ENCODE peak calls at places on chromosomes 6 and 20, in five cellular contexts. I is dorsolateral prefrontal cortex; O is spleen; R is CD4-positive, alpha-beta T cell; P is heart right ventricle. G is an unnamed sample.

GRCh38 chr6:78511019-78511418 is 356.3 kb upstream of the IRAK1BP1 start:
- DNase-seq in I (no peak), O (no peak), R (no peak), P (no peak), G (no peak)

GRCh38 chr20:16423311-16424212 is 149.7 kb downstream of the KIF16B start:
- DNase-seq in I (no peak), O (no peak), R (no peak), P (no peak), G (no peak)

GRCh38 chr20:63494084-63494419 is 4.8 kb downstream of the EEF1A2 start:
- DNase-seq in I (no peak), O (no peak), R (no peak), P (no peak), G (no peak)

GRCh38 chr20:43937586-43937985 is 22.9 kb downstream of the TOX2 start:
- DNase-seq in I (no peak), O (no peak), R (no peak), P (no peak), G (no peak)

GRCh38 chr6:106557837-106558236 is 71.5 kb downstream of the RTN4IP1 start:
- DNase-seq in I (no peak), O (no peak), R (no peak), P (no peak), G (no peak)

GRCh38 chr20:57264151-57264792 is 2.2 kb downstream of the BMP7 start:
- DNase-seq in I (no peak), O (no peak), R (no peak), P (peak), G (no peak)

GRCh38 chr6:108578166-108578565 is 17.4 kb downstream of the FOXO3 start:
- DNase-seq in I (no peak), O (no peak), R (no peak), P (no peak), G (no peak)

GRCh38 chr6:28589234-28589951 is 63.7 kb downstream of the GPX5 start:
- DNase-seq in I (no peak), O (no peak), R (no peak), P (no peak), G (peak)

GRCh38 chr20:32784369-32785080 is 22.3 kb downstream of the DNMT3B start:
- DNase-seq in I (no peak), O (no peak), R (no peak), P (no peak), G (no peak)

GRCh38 chr6:8939615-8940014 is 504.3 kb upstream of the SLC35B3 start:
- DNase-seq in I (no peak), O (no peak), R (no peak), P (no peak), G (no peak)

GRCh38 chr20:17202668-17203067 is 24.2 kb upstream of the PCSK2 start:
- DNase-seq in I (no peak), O (no peak), R (no peak), P (no peak), G (no peak)

GRCh38 chr20:62980970-62981369 is 25.8 kb downstream of the BHLHE23 start:
- DNase-seq in I (no peak), O (no peak), R (peak), P (no peak), G (peak)

GRCh38 chr6:156564807-156565149 is 212.4 kb upstream of the ARID1B start:
- DNase-seq in I (no peak), O (no peak), R (no peak), P (no peak), G (no peak)

GRCh38 chr6:4928426-4928825 is 75.4 kb downstream of the RPP40 start:
- DNase-seq in I (no peak), O (no peak), R (no peak), P (no peak), G (no peak)

GRCh38 chr6:112384511-112384910 is 37.4 kb downstream of the RFPL4B start:
- DNase-seq in I (no peak), O (no peak), R (no peak), P (no peak), G (no peak)

GRCh38 chr6:27541212-27541931 is 68.5 kb upstream of the ZNF184 start:
- DNase-seq in I (no peak), O (no peak), R (no peak), P (no peak), G (no peak)

GRCh38 chr20:41135888-41136243 is 1.5 kb upstream of the PLCG1 start:
- DNase-seq in I (no peak), O (no peak), R (no peak), P (no peak), G (no peak)

GRCh38 chr6:79394690-79395089 is 142.5 kb downstream of the LCA5 start:
- DNase-seq in I (no peak), O (no peak), R (no peak), P (no peak), G (no peak)

GRCh38 chr6:162184465-162184864 is 543.1 kb downstream of the PRKN start:
- DNase-seq in I (no peak), O (no peak), R (no peak), P (no peak), G (no peak)

GRCh38 chr6:122028933-122029332 is 370.5 kb upstream of the HSF2 start:
- DNase-seq in I (no peak), O (no peak), R (no peak), P (no peak), G (peak)

GRCh38 chr6:121838842-121839241 is 403.4 kb downstream of the GJA1 start:
- DNase-seq in I (no peak), O (no peak), R (no peak), P (peak), G (no peak)

GRCh38 chr6:154984146-154984545 is 11.0 kb upstream of the TIAM2 start:
- DNase-seq in I (no peak), O (no peak), R (no peak), P (no peak), G (no peak)

GRCh38 chr6:152270301-152270925 is 366.7 kb downstream of the SYNE1 start:
- DNase-seq in I (no peak), O (no peak), R (no peak), P (no peak), G (no peak)

GRCh38 chr6:63663147-63663877 is 27.7 kb downstream of the PHF3 start:
- DNase-seq in I (no peak), O (no peak), R (no peak), P (no peak), G (peak)

GRCh38 chr6:15375638-15376290 is 129.9 kb downstream of the JARID2 start:
- DNase-seq in I (no peak), O (no peak), R (no peak), P (no peak), G (no peak)

GRCh38 chr6:756224-756623 is 63.3 kb upstream of the EXOC2 start:
- DNase-seq in I (no peak), O (no peak), R (no peak), P (no peak), G (no peak)

GRCh38 chr20:53677447-53678314 is 84.0 kb upstream of the ZNF217 start:
- DNase-seq in I (no peak), O (no peak), R (no peak), P (no peak), G (no peak)

GRCh38 chr20:29299811-29300578 is 1957.5 kb upstream of the DEFB115 start:
- DNase-seq in I (no peak), O (no peak), R (no peak), P (no peak), G (no peak)

GRCh38 chr6:52557389-52558265 is 19.2 kb downstream of the TRAM2 start:
- DNase-seq in I (no peak), O (no peak), R (no peak), P (no peak), G (no peak)

GRCh38 chr6:55659304-55659703 is 80.3 kb upstream of the HMGCLL1 start:
- DNase-seq in I (no peak), O (no peak), R (no peak), P (no peak), G (no peak)

GRCh38 chr20:18743665-18744440 is 69.7 kb upstream of the SCP2D1 start:
- DNase-seq in I (no peak), O (no peak), R (no peak), P (no peak), G (peak)

GRCh38 chr6:103273048-103273447 is 1586.7 kb downstream of the HACE1 start:
- DNase-seq in I (no peak), O (no peak), R (no peak), P (no peak), G (no peak)

DNA sequence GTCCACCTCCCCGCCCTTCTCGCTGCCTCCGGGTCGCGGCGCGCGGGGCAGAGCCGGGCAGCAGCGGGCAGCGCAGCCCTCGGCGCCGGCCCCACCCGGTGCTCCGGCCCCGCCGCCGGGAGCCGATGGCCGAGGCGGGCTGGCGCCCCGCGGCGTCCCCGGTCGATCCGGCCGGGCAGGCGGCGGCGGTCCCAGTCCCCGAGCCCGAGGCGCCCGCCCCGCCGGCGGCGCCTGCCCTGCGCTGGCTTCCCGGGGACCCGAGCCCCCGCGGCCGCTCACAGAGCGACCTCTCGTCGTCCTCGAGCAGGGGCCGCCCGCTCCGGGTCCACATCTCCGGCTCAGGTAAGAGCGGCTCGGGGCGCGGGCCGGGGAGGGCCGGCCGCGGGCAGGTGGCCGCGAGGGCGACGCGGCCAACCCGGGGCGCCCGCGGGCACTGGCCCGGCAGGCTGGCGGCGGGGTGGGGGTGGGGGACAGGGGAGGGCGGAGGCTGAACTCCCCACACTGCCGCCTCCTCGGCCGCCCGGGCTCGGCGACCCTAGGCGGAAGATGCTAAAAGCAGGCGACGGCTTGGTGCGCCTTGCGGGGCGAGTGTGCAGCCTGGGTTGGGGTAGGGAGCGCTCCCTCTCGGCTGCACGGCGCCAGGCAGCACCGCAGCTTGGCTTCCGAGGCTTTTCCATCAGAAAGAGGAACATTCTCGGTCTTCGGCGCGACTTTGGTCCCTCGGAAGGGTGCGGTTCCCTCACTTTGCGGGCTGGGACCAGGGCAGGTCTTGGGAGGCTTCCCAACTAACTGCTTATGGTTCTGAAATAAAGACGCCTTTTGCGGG is 25.6 kb upstream of the FUCA2 start:
- DNase-seq in I (no peak), O (peak), R (peak), P (peak), G (peak)
- TF ChIP-seq CTCF in I (no peak), O (no peak), R (peak), P (peak), G (peak)

GRCh38 chr6:21067521-21067920 is 526.0 kb upstream of the SOX4 start:
- DNase-seq in I (no peak), O (no peak), R (no peak), P (no peak), G (no peak)
- H3K27ac ChIP-seq in I (no peak), O (no peak), R (no peak), P (no peak), G (no peak)

GRCh38 chr20:58536289-58536688 is 21.1 kb upstream of the APCDD1L start:
- DNase-seq in I (no peak), O (no peak), R (no peak), P (no peak), G (no peak)
- TF ChIP-seq CTCF in I (no peak), O (no peak), R (no peak), P (no peak), G (no peak)

DNA sequence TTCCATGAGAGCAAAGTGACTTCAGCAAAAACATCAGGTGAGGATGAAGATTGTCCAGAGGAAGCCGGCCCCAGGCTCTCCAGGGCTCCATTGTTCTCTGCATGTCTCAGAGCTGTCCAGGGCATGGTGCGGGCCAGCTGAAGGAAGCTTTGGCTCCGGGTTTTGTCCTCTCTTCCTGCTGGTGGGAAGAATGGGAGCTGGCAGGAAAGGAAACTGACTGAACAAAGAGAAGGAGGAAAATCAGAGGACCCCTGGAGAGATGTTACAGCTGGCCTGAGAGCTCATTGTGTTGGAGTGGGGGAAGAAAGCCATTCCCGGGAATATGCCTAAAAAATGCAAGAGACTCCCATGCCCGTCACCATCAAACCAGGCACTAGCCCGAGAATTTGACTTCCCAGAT is 27.1 kb downstream of the PRND start:
- DNase-seq in I (no peak), O (no peak), R (no peak), P (no peak), G (no peak)
- H3K27ac ChIP-seq in I (no peak), O (no peak), R (no peak), P (no peak), G (no peak)

G was measured in RWPE1.